ENCODE peak calls at places on chromosomes 2 and 18, in six cellular contexts. One of them, this sample, is unnamed.

GRCh38 chr18:10041180-10041579 is 127.4 kb downstream of the VAPA start:
- DNase-seq in suprapubic skin: no peak
- DNase-seq in prostate gland: peak
- DNase-seq in heart left ventricle: no peak
- DNase-seq in A549: no peak
- DNase-seq in spleen: no peak
- DNase-seq in this sample: peak

GRCh38 chr18:44592639-44593038 is 88.0 kb upstream of the SETBP1 start:
- DNase-seq in heart left ventricle: no peak
- DNase-seq in prostate gland: no peak
- DNase-seq in A549: no peak
- DNase-seq in suprapubic skin: no peak
- DNase-seq in spleen: no peak
- DNase-seq in this sample: no peak

GRCh38 chr2:160630801-160631590 is 137.4 kb upstream of the RBMS1 start:
- DNase-seq in A549: no peak
- DNase-seq in spleen: no peak
- DNase-seq in heart left ventricle: no peak
- DNase-seq in prostate gland: no peak
- DNase-seq in suprapubic skin: no peak
- DNase-seq in this sample: no peak

GRCh38 chr18:24354278-24354677 is 43.3 kb downstream of the OSBPL1A start:
- DNase-seq in suprapubic skin: no peak
- DNase-seq in heart left ventricle: no peak
- DNase-seq in A549: no peak
- DNase-seq in prostate gland: no peak
- DNase-seq in spleen: no peak
- DNase-seq in this sample: no peak

GRCh38 chr2:152611458-152612231 is 105.6 kb downstream of the PRPF40A start:
- DNase-seq in heart left ventricle: no peak
- DNase-seq in suprapubic skin: no peak
- DNase-seq in prostate gland: no peak
- DNase-seq in A549: peak
- DNase-seq in spleen: no peak
- DNase-seq in this sample: peak

GRCh38 chr2:48545244-48545643 is 15.3 kb downstream of the STON1 start:
- DNase-seq in A549: no peak
- DNase-seq in prostate gland: no peak
- DNase-seq in suprapubic skin: no peak
- DNase-seq in spleen: no peak
- DNase-seq in heart left ventricle: no peak
- DNase-seq in this sample: no peak

GRCh38 chr2:7026740-7027139 is 109.5 kb downstream of the RNF144A start:
- DNase-seq in prostate gland: no peak
- DNase-seq in spleen: peak
- DNase-seq in heart left ventricle: no peak
- DNase-seq in suprapubic skin: no peak
- DNase-seq in A549: no peak
- DNase-seq in this sample: no peak

GRCh38 chr2:237892478-237892877 is 33.1 kb downstream of the RAMP1 start:
- DNase-seq in spleen: no peak
- DNase-seq in suprapubic skin: no peak
- DNase-seq in prostate gland: no peak
- DNase-seq in A549: no peak
- DNase-seq in heart left ventricle: no peak
- DNase-seq in this sample: no peak

GRCh38 chr18:56575819-56576663 is 62.4 kb downstream of the TXNL1 start:
- DNase-seq in suprapubic skin: no peak
- DNase-seq in prostate gland: no peak
- DNase-seq in spleen: no peak
- DNase-seq in A549: peak
- DNase-seq in heart left ventricle: no peak
- DNase-seq in this sample: peak

GRCh38 chr2:7014201-7014640 is 97.0 kb downstream of the RNF144A start:
- DNase-seq in suprapubic skin: no peak
- DNase-seq in spleen: peak
- DNase-seq in A549: peak
- DNase-seq in prostate gland: no peak
- DNase-seq in heart left ventricle: no peak
- DNase-seq in this sample: no peak

GRCh38 chr2:188820576-188820975 is 153.6 kb upstream of the COL3A1 start:
- DNase-seq in spleen: no peak
- DNase-seq in suprapubic skin: no peak
- DNase-seq in A549: no peak
- DNase-seq in heart left ventricle: no peak
- DNase-seq in prostate gland: no peak
- DNase-seq in this sample: no peak

GRCh38 chr18:61308009-61308408 is 25.2 kb upstream of the CDH20 start:
- DNase-seq in A549: no peak
- DNase-seq in spleen: no peak
- DNase-seq in heart left ventricle: no peak
- DNase-seq in prostate gland: no peak
- DNase-seq in suprapubic skin: no peak
- DNase-seq in this sample: no peak

GRCh38 chr2:80326214-80326613 is 21.7 kb upstream of the LRRTM1 start:
- DNase-seq in prostate gland: no peak
- DNase-seq in suprapubic skin: no peak
- DNase-seq in spleen: no peak
- DNase-seq in A549: peak
- DNase-seq in heart left ventricle: no peak
- DNase-seq in this sample: no peak

GRCh38 chr2:66463206-66463605 is 28.3 kb downstream of the MEIS1 start:
- DNase-seq in suprapubic skin: no peak
- DNase-seq in heart left ventricle: no peak
- DNase-seq in spleen: no peak
- DNase-seq in A549: no peak
- DNase-seq in prostate gland: no peak
- DNase-seq in this sample: no peak

GRCh38 chr2:127592761-127593227 is 53.2 kb upstream of the GPR17 start:
- DNase-seq in suprapubic skin: peak
- DNase-seq in A549: no peak
- DNase-seq in spleen: peak
- DNase-seq in heart left ventricle: no peak
- DNase-seq in prostate gland: no peak
- DNase-seq in this sample: no peak

DNA sequence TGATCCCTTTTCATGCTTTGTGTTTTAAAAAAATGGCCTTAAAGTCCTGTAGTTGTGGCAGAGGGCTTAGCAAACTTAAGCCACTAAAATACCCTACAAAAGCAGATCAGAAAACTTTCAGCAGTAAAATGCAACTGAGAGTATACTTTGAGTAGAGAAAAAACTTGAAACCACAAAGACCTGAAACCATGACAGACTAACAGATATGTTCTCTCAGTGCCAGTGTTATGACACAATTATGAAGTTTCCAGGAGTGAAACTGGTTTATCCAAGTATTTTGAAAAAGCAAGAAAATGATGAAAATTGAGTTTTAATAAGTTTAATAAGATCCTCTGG is 74.5 kb downstream of the SPRED2 start:
- DNase-seq in prostate gland: no peak
- DNase-seq in suprapubic skin: no peak
- DNase-seq in heart left ventricle: no peak
- DNase-seq in spleen: no peak
- DNase-seq in A549: no peak
- DNase-seq in this sample: no peak
- H3K27ac ChIP-seq in prostate gland: no peak
- H3K27ac ChIP-seq in suprapubic skin: no peak
- H3K27ac ChIP-seq in heart left ventricle: no peak
- H3K27ac ChIP-seq in spleen: no peak
- H3K27ac ChIP-seq in A549: no peak
- H3K27ac ChIP-seq in this sample: no peak

DNA sequence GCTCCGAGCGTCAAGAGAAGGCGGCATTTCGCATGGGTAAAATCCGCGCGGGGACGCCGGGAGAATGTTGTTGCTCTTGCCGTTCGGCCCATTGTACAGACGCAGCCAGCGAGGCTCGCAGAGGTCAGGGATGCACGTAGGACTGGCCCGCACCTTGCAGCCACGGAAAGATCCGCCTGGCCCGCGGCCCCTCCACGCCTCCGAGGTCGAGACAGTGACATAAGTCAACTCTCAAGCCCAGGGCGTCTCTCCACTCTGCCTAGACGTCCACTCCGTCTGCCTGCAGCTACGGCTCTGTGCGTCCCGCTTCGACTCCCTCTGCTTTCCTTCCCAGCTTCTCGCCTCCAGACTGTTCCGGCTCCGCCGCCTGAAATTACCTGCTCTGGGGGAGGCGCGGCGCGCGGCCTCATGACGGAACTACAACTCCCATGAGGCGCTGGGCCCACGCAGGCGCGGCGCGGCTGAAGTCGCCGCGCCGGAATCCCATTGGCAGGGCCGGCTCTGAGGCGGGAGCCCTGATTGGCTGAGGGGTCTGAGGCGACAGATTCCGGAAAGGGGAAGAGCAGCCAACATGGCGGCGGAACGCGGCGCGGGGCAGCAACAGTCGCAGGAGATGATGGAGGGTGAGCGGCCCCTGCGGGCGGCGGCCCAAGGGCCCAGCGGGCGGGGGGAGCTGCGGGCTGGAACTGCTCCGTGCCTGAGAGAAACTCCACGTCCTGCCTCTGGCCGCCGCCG is at the start of gene PPP1R7:
- DNase-seq in spleen: peak
- DNase-seq in A549: peak
- DNase-seq in heart left ventricle: peak
- DNase-seq in suprapubic skin: peak
- DNase-seq in prostate gland: peak
- DNase-seq in this sample: peak
- TF ChIP-seq POLR2A in spleen: peak
- TF ChIP-seq POLR2A in A549: peak
- TF ChIP-seq POLR2A in heart left ventricle: peak
- TF ChIP-seq POLR2A in suprapubic skin: no peak
- TF ChIP-seq POLR2A in prostate gland: peak
- TF ChIP-seq POLR2A in this sample: peak

GRCh38 chr2:232318175-232318855 is 60.2 kb upstream of the ALPP start:
- DNase-seq in spleen: no peak
- DNase-seq in prostate gland: peak
- DNase-seq in suprapubic skin: peak
- DNase-seq in A549: no peak
- DNase-seq in heart left ventricle: no peak
- DNase-seq in this sample: no peak
- H3K27ac ChIP-seq in spleen: no peak
- H3K27ac ChIP-seq in prostate gland: peak
- H3K27ac ChIP-seq in suprapubic skin: no peak
- H3K27ac ChIP-seq in A549: no peak
- H3K27ac ChIP-seq in heart left ventricle: no peak
- H3K27ac ChIP-seq in this sample: no peak

GRCh38 chr2:71226965-71227560 is at the start of gene PAIP2B:
- DNase-seq in spleen: peak
- DNase-seq in suprapubic skin: peak
- DNase-seq in heart left ventricle: peak
- DNase-seq in prostate gland: peak
- DNase-seq in A549: peak
- DNase-seq in this sample: peak
- TF ChIP-seq POLR2A in spleen: peak
- TF ChIP-seq POLR2A in suprapubic skin: no peak
- TF ChIP-seq POLR2A in heart left ventricle: peak
- TF ChIP-seq POLR2A in prostate gland: peak
- TF ChIP-seq POLR2A in A549: peak
- TF ChIP-seq POLR2A in this sample: peak

DNA sequence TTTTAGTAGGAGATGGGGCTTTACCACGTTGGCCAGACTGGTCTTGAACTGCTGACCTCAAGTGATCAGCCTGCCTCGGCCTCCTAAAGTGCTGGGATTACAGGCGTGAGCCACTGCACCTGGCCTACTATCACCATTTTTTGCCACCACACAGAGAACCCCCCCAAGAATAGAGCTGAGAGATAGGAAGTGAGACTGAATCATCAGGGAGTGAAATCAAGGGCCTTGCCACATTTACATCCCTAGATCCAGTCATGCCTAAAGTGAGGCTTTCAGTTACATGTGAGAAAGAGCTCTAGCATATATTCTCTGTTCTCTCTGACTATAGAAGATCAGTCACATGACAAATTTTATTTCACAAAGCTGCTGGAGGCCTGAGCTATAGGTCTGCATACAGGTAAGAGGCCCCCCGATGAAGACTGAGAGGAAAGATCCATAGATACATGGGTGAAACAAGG is 28.0 kb upstream of the KCMF1 start:
- DNase-seq in A549: no peak
- DNase-seq in prostate gland: no peak
- DNase-seq in heart left ventricle: no peak
- DNase-seq in suprapubic skin: no peak
- DNase-seq in spleen: no peak
- DNase-seq in this sample: no peak
- H3K27ac ChIP-seq in A549: no peak
- H3K27ac ChIP-seq in prostate gland: no peak
- H3K27ac ChIP-seq in heart left ventricle: no peak
- H3K27ac ChIP-seq in suprapubic skin: no peak
- H3K27ac ChIP-seq in spleen: no peak
- H3K27ac ChIP-seq in this sample: no peak

GRCh38 chr2:219401621-219402020 is 13.9 kb upstream of the DNPEP start:
- DNase-seq in A549: no peak
- DNase-seq in spleen: no peak
- DNase-seq in prostate gland: no peak
- DNase-seq in heart left ventricle: no peak
- DNase-seq in suprapubic skin: no peak
- DNase-seq in this sample: no peak

GRCh38 chr2:219403861-219404260 is 14.3 kb upstream of the DES start:
- DNase-seq in A549: no peak
- DNase-seq in prostate gland: no peak
- DNase-seq in spleen: no peak
- DNase-seq in heart left ventricle: no peak
- DNase-seq in suprapubic skin: no peak
- DNase-seq in this sample: no peak

GRCh38 chr2:219404291-219404910 is 13.8 kb upstream of the DES start:
- DNase-seq in prostate gland: no peak
- DNase-seq in heart left ventricle: no peak
- DNase-seq in A549: no peak
- DNase-seq in suprapubic skin: no peak
- DNase-seq in spleen: no peak
- DNase-seq in this sample: no peak

GRCh38 chr2:219404954-219405353 is 13.2 kb upstream of the DES start:
- DNase-seq in prostate gland: no peak
- DNase-seq in spleen: no peak
- DNase-seq in A549: no peak
- DNase-seq in heart left ventricle: no peak
- DNase-seq in suprapubic skin: no peak
- DNase-seq in this sample: no peak

GRCh38 chr2:219402665-219403515 is 15.2 kb upstream of the DNPEP start:
- DNase-seq in spleen: no peak
- DNase-seq in heart left ventricle: no peak
- DNase-seq in A549: peak
- DNase-seq in suprapubic skin: no peak
- DNase-seq in prostate gland: peak
- DNase-seq in this sample: peak
- TF ChIP-seq POLR2A in spleen: no peak
- TF ChIP-seq POLR2A in heart left ventricle: no peak
- TF ChIP-seq POLR2A in A549: no peak
- TF ChIP-seq POLR2A in suprapubic skin: no peak
- TF ChIP-seq POLR2A in prostate gland: no peak
- TF ChIP-seq POLR2A in this sample: no peak

DNA sequence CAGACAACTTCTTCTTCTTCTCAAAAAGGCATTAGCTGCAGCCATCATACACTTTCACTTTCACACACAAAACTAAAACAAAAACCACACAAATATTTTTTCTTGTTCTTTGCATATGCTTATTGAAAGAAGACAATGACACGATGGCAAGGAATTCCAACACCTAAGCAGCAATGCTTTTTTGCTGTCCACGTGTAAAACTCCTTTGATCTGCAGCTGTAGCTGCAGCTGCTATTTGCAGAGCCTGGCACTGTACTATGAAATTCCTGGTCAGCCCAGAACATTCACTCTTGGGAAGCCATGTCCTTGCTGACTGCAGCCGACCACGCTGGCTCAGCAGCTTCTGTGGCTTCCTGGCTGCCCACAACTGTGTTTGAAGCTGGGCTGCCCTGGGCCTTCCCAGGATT is 316.2 kb downstream of the CDH2 start:
- DNase-seq in prostate gland: no peak
- DNase-seq in spleen: no peak
- DNase-seq in heart left ventricle: no peak
- DNase-seq in A549: no peak
- DNase-seq in suprapubic skin: no peak
- DNase-seq in this sample: no peak
- H3K27ac ChIP-seq in prostate gland: no peak
- H3K27ac ChIP-seq in spleen: no peak
- H3K27ac ChIP-seq in heart left ventricle: peak
- H3K27ac ChIP-seq in A549: no peak
- H3K27ac ChIP-seq in suprapubic skin: no peak
- H3K27ac ChIP-seq in this sample: no peak

This sample was measured in tibial nerve.